ENCODE peak calls at places on chromosome 5, in four cellular contexts. One of them, this sample, is unnamed.

GRCh38 chr5:114418546-114419388 is 56.9 kb downstream of the KCNN2 start:
- DNase-seq in GM23338: no peak
- DNase-seq in suprapubic skin: no peak
- DNase-seq in transverse colon: no peak
- DNase-seq in this sample: no peak

GRCh38 chr5:79021753-79022152 is 36.6 kb upstream of the ARSB start:
- DNase-seq in GM23338: peak; percentile 26
- DNase-seq in suprapubic skin: no peak
- DNase-seq in transverse colon: no peak
- DNase-seq in this sample: no peak

GRCh38 chr5:63375851-63376250 is 586.4 kb downstream of the HTR1A start:
- DNase-seq in GM23338: no peak
- DNase-seq in suprapubic skin: no peak
- DNase-seq in transverse colon: no peak
- DNase-seq in this sample: no peak

GRCh38 chr5:161549106-161549505 is 2.6 kb upstream of the GABRB2 start:
- DNase-seq in GM23338: no peak
- DNase-seq in suprapubic skin: no peak
- DNase-seq in transverse colon: no peak
- DNase-seq in this sample: no peak

GRCh38 chr5:13664377-13664776 is 280.1 kb downstream of the DNAH5 start:
- DNase-seq in GM23338: no peak
- DNase-seq in suprapubic skin: no peak
- DNase-seq in transverse colon: no peak
- DNase-seq in this sample: no peak

GRCh38 chr5:61675015-61675692 is 343.1 kb downstream of the ZSWIM6 start:
- DNase-seq in GM23338: peak; percentile 41
- DNase-seq in suprapubic skin: no peak
- DNase-seq in transverse colon: peak; percentile 42
- DNase-seq in this sample: no peak

GRCh38 chr5:78758169-78758839 is 109.7 kb upstream of the LHFPL2 start:
- DNase-seq in GM23338: no peak
- DNase-seq in suprapubic skin: no peak
- DNase-seq in transverse colon: no peak
- DNase-seq in this sample: no peak

GRCh38 chr5:132063090-132063911 is 2.8 kb downstream of the IL3 start:
- DNase-seq in GM23338: peak; percentile 85
- DNase-seq in suprapubic skin: peak; percentile 83
- DNase-seq in transverse colon: peak; percentile 77
- DNase-seq in this sample: peak; percentile 92

GRCh38 chr5:24314106-24314505 is 330.7 kb downstream of the CDH10 start:
- DNase-seq in GM23338: no peak
- DNase-seq in suprapubic skin: no peak
- DNase-seq in transverse colon: no peak
- DNase-seq in this sample: no peak

GRCh38 chr5:141050622-141051525 is at the start of gene PCDHB1:
- DNase-seq in GM23338: peak; percentile 73
- DNase-seq in suprapubic skin: no peak
- DNase-seq in transverse colon: no peak
- DNase-seq in this sample: no peak

GRCh38 chr5:82031220-82032119 is 59.6 kb downstream of the ATG10 start:
- DNase-seq in GM23338: peak; percentile 69
- DNase-seq in suprapubic skin: no peak
- DNase-seq in transverse colon: no peak
- DNase-seq in this sample: no peak

GRCh38 chr5:73939535-73939934 is 313.5 kb downstream of the ARHGEF28 start:
- DNase-seq in GM23338: no peak
- DNase-seq in suprapubic skin: no peak
- DNase-seq in transverse colon: no peak
- DNase-seq in this sample: no peak

GRCh38 chr5:24609694-24610093 is 35.1 kb downstream of the CDH10 start:
- DNase-seq in GM23338: no peak
- DNase-seq in suprapubic skin: no peak
- DNase-seq in transverse colon: no peak
- DNase-seq in this sample: no peak

GRCh38 chr5:126044111-126044668 is 379.0 kb upstream of the GRAMD2B start:
- DNase-seq in GM23338: no peak
- DNase-seq in suprapubic skin: no peak
- DNase-seq in transverse colon: no peak
- DNase-seq in this sample: no peak

DNA sequence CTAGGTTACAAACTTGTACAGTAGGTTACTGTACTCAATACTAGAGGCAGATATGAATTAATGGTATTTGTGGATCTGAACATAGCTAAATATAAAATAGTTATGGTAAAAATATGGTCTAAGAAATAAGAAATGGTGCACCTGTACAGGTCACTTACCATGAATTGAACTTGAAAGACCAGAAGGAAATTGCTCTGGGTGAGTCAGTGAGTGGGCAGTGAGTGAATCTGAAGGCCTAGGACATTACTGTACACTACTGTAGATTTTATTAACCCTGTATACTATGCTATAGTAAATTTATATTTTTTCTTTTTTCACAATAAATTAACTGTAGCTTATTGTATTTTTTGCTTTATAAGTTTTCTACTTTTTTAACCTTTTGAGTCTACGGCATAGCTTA is 1020.4 kb downstream of the CDH18 start:
- DNase-seq in GM23338: no peak
- DNase-seq in suprapubic skin: no peak
- DNase-seq in transverse colon: no peak
- DNase-seq in this sample: no peak
- H3K4me1 ChIP-seq in GM23338: peaks cover 11% of the 10 kb centered on the region
- H3K4me1 ChIP-seq in suprapubic skin: no peaks in the 10 kb centered on the region
- H3K4me1 ChIP-seq in transverse colon: no peaks in the 10 kb centered on the region
- H3K4me1 ChIP-seq in this sample: no peaks in the 10 kb centered on the region

GRCh38 chr5:75239681-75240080 is 3.0 kb upstream of the ANKRD31 start:
- DNase-seq in GM23338: peak; percentile 88
- DNase-seq in suprapubic skin: no peak
- DNase-seq in transverse colon: no peak
- DNase-seq in this sample: no peak

GRCh38 chr5:75242067-75242466 is 5.4 kb upstream of the ANKRD31 start:
- DNase-seq in GM23338: no peak
- DNase-seq in suprapubic skin: no peak
- DNase-seq in transverse colon: no peak
- DNase-seq in this sample: no peak

GRCh38 chr5:75243510-75243909 is 6.8 kb upstream of the ANKRD31 start:
- DNase-seq in GM23338: no peak
- DNase-seq in suprapubic skin: no peak
- DNase-seq in transverse colon: no peak
- DNase-seq in this sample: no peak

GRCh38 chr5:75243100-75243499 is 6.4 kb upstream of the ANKRD31 start:
- DNase-seq in GM23338: no peak
- DNase-seq in suprapubic skin: no peak
- DNase-seq in transverse colon: no peak
- DNase-seq in this sample: no peak

DNA sequence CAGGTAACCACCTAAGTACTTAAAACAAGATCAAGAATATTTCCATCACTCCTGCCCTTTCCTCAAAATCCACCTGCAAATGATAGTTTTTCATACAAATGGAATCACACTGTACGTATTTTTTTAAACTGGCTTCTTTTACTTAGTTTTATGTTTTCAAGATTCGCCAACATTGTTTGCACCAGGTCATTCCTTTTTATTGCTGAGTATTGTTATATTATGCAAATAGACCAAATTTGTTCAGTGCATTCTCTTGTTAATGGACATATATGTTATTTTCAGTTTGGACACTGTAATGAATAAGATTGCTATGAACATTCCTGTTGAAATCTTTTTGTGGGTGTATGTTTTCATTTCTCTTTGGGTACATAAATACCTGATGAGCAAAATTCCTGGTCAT is 8.3 kb upstream of the ANKRD31 start:
- DNase-seq in GM23338: no peak
- DNase-seq in suprapubic skin: no peak
- DNase-seq in transverse colon: no peak
- DNase-seq in this sample: no peak
- H3K4me3 ChIP-seq in GM23338: no peak overlapping the region
- H3K4me3 ChIP-seq in suprapubic skin: no peak overlapping the region
- H3K4me3 ChIP-seq in transverse colon: no peak overlapping the region
- H3K4me3 ChIP-seq in this sample: no peak overlapping the region

GRCh38 chr5:91849069-91849468 is 466.0 kb upstream of the ARRDC3 start:
- DNase-seq in GM23338: peak; percentile 57
- DNase-seq in suprapubic skin: no peak
- DNase-seq in transverse colon: no peak
- DNase-seq in this sample: no peak

GRCh38 chr5:91848453-91848852 is 465.3 kb upstream of the ARRDC3 start:
- DNase-seq in GM23338: no peak
- DNase-seq in suprapubic skin: no peak
- DNase-seq in transverse colon: no peak
- DNase-seq in this sample: no peak

GRCh38 chr5:91851670-91852069 is 468.6 kb upstream of the ARRDC3 start:
- DNase-seq in GM23338: no peak
- DNase-seq in suprapubic skin: no peak
- DNase-seq in transverse colon: no peak
- DNase-seq in this sample: no peak

GRCh38 chr5:91850031-91850430 is 466.9 kb upstream of the ARRDC3 start:
- DNase-seq in GM23338: no peak
- DNase-seq in suprapubic skin: no peak
- DNase-seq in transverse colon: no peak
- DNase-seq in this sample: no peak
- TF ChIP-seq POLR2AphosphoS5 in GM23338: no peak
- TF ChIP-seq POLR2AphosphoS5 in suprapubic skin: no peak
- TF ChIP-seq POLR2AphosphoS5 in transverse colon: no peak
- TF ChIP-seq POLR2AphosphoS5 in this sample: no peak

GRCh38 chr5:35921930-35922329 is 16.5 kb downstream of the CAPSL start:
- DNase-seq in GM23338: no peak
- DNase-seq in suprapubic skin: no peak
- DNase-seq in transverse colon: no peak
- DNase-seq in this sample: no peak

GRCh38 chr5:35922468-35922867 is 16.0 kb downstream of the CAPSL start:
- DNase-seq in GM23338: no peak
- DNase-seq in suprapubic skin: no peak
- DNase-seq in transverse colon: no peak
- DNase-seq in this sample: no peak

GRCh38 chr5:35919191-35919590 is 19.2 kb downstream of the CAPSL start:
- DNase-seq in GM23338: no peak
- DNase-seq in suprapubic skin: no peak
- DNase-seq in transverse colon: no peak
- DNase-seq in this sample: no peak

GRCh38 chr5:35924122-35924949 is 14.1 kb downstream of the CAPSL start:
- DNase-seq in GM23338: no peak
- DNase-seq in suprapubic skin: no peak
- DNase-seq in transverse colon: no peak
- DNase-seq in this sample: no peak

GRCh38 chr5:35920890-35921289 is 17.5 kb downstream of the CAPSL start:
- DNase-seq in GM23338: peak; percentile 50
- DNase-seq in suprapubic skin: no peak
- DNase-seq in transverse colon: no peak
- DNase-seq in this sample: peak; percentile 72
- H3K4me1 ChIP-seq in GM23338: no peaks in the 10 kb centered on the region
- H3K4me1 ChIP-seq in suprapubic skin: peaks cover 8% of the 10 kb centered on the region
- H3K4me1 ChIP-seq in transverse colon: peaks cover 9% of the 10 kb centered on the region
- H3K4me1 ChIP-seq in this sample: peaks cover 5% of the 10 kb centered on the region

GRCh38 chr5:2172471-2172870 is 289.7 kb upstream of the IRX4 start:
- DNase-seq in GM23338: no peak
- DNase-seq in suprapubic skin: no peak
- DNase-seq in transverse colon: no peak
- DNase-seq in this sample: peak; percentile 55

GRCh38 chr5:2175842-2176404 is 293.2 kb upstream of the IRX4 start:
- DNase-seq in GM23338: no peak
- DNase-seq in suprapubic skin: no peak
- DNase-seq in transverse colon: no peak
- DNase-seq in this sample: peak; percentile 72

GRCh38 chr5:2175041-2175440 is 292.3 kb upstream of the IRX4 start:
- DNase-seq in GM23338: no peak
- DNase-seq in suprapubic skin: no peak
- DNase-seq in transverse colon: no peak
- DNase-seq in this sample: peak; percentile 50

GRCh38 chr5:2174572-2174971 is 291.8 kb upstream of the IRX4 start:
- DNase-seq in GM23338: no peak
- DNase-seq in suprapubic skin: no peak
- DNase-seq in transverse colon: no peak
- DNase-seq in this sample: peak; percentile 46

GRCh38 chr5:2173067-2173466 is 290.3 kb upstream of the IRX4 start:
- DNase-seq in GM23338: no peak
- DNase-seq in suprapubic skin: no peak
- DNase-seq in transverse colon: no peak
- DNase-seq in this sample: no peak
- H3K4me3 ChIP-seq in GM23338: no peak overlapping the region
- H3K4me3 ChIP-seq in suprapubic skin: no peak overlapping the region
- H3K4me3 ChIP-seq in transverse colon: no peak overlapping the region
- H3K4me3 ChIP-seq in this sample: no peak overlapping the region

GRCh38 chr5:173953528-173954090 is 35.4 kb upstream of the C5orf47 start:
- DNase-seq in GM23338: no peak
- DNase-seq in suprapubic skin: no peak
- DNase-seq in transverse colon: no peak
- DNase-seq in this sample: no peak
- TF ChIP-seq POLR2AphosphoS5 in GM23338: no peak
- TF ChIP-seq POLR2AphosphoS5 in suprapubic skin: no peak
- TF ChIP-seq POLR2AphosphoS5 in transverse colon: no peak
- TF ChIP-seq POLR2AphosphoS5 in this sample: no peak

DNA sequence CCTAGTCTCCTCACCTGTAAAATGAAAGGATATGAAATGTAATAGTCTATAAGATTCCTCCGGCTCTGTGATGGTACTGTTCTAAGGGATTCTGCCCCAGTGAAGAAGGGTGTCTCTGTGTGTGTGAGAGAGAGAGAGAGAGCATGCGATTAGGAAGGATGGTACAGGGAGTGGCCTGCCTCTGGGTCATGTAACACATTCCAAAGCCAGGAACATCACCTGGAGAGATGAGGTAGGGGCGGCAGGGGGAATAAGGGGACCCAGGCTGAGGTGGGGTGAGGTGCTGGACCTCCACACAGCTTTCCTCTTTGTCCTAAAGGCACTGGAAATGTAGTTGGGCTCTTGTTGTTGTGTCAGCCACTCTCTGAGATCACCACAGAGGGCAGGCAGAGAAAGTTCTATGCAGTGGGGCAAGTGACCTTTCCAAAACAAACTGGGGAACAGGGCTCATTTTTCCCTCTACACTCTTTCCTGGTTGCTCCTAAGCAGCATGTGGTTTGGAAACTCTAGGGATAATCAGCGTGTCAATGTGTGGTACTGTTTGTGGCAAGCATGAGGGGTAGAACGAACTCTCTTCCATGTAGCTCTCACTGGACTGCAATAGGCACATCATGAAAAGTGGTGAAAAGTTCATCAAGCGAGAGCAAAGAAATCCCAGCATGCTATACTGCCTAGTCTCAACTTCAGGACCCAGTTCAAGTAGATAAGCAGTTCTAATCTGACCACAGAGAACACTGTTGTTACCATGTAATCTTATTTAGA is 65.0 kb downstream of the SEMA6A start:
- DNase-seq in GM23338: peak; percentile 59
- DNase-seq in suprapubic skin: no peak
- DNase-seq in transverse colon: no peak
- DNase-seq in this sample: no peak
- H3K4me1 ChIP-seq in GM23338: peaks cover 97% of the 10 kb centered on the region
- H3K4me1 ChIP-seq in suprapubic skin: no peaks in the 10 kb centered on the region
- H3K4me1 ChIP-seq in transverse colon: peaks cover 17% of the 10 kb centered on the region
- H3K4me1 ChIP-seq in this sample: no peaks in the 10 kb centered on the region

This sample was measured in spleen.